ENCODE peak calls at places on chromosomes 16 and 17, in five cellular contexts. J is PC-9, X is HL-60, N is A673, I is neural progenitor cell. D is an unnamed sample. For H3K27me3, the result is how much of the 10 kb centered on the place peaks cover.

GRCh38 chr17:6231886-6232767 is 161.9 kb downstream of the WSCD1 start:
- DNase-seq in J (no peak), X (no peak), N (peak), I (no peak), D (no peak)

GRCh38 chr16:79076039-79076767 is 524.3 kb downstream of the MAF start:
- DNase-seq in J (no peak), X (no peak), N (no peak), I (no peak), D (no peak)

GRCh38 chr17:56310780-56311179 is 157.5 kb downstream of the ANKFN1 start:
- DNase-seq in J (peak), X (peak), N (no peak), I (no peak), D (no peak)

GRCh38 chr17:10295728-10296343 is 77.0 kb downstream of the MYH13 start:
- DNase-seq in J (no peak), X (no peak), N (peak), I (peak), D (peak)

GRCh38 chr17:42252528-42253172 is 23.5 kb downstream of the STAT5B start:
- DNase-seq in J (peak), X (no peak), N (no peak), I (no peak), D (peak)

GRCh38 chr16:715448-716249 is 731 bp downstream of the METRN start:
- DNase-seq in J (no peak), X (no peak), N (no peak), I (peak), D (no peak)

GRCh38 chr16:188674-189073 is 8.4 kb downstream of the HBQ1 start:
- DNase-seq in J (no peak), X (no peak), N (no peak), I (no peak), D (no peak)

GRCh38 chr17:32136856-32137255 is 5.4 kb upstream of the RHOT1 start:
- DNase-seq in J (no peak), X (no peak), N (no peak), I (no peak), D (no peak)

GRCh38 chr17:31216053-31216751 is 80.8 kb downstream of the OMG start:
- DNase-seq in J (peak), X (no peak), N (peak), I (peak), D (peak)

GRCh38 chr17:80374039-80374731 is 40.8 kb upstream of the ENDOV start:
- DNase-seq in J (no peak), X (no peak), N (no peak), I (no peak), D (no peak)

GRCh38 chr17:49715717-49716279 is 8.0 kb upstream of the SLC35B1 start:
- DNase-seq in J (no peak), X (no peak), N (no peak), I (no peak), D (no peak)

GRCh38 chr17:45241315-45242011 is 19.8 kb downstream of the FMNL1 start:
- DNase-seq in J (no peak), X (no peak), N (no peak), I (peak), D (no peak)

GRCh38 chr16:8735574-8735973 is 61.2 kb downstream of the ABAT start:
- DNase-seq in J (no peak), X (no peak), N (no peak), I (no peak), D (no peak)

GRCh38 chr16:63787014-63787413 is 1334.8 kb downstream of the CDH11 start:
- DNase-seq in J (no peak), X (no peak), N (no peak), I (no peak), D (no peak)

GRCh38 chr16:1494711-1495110 is 1.6 kb downstream of the TELO2 start:
- DNase-seq in J (no peak), X (no peak), N (no peak), I (no peak), D (no peak)

GRCh38 chr17:38873646-38874380 is 4.0 kb downstream of the LASP1 start:
- DNase-seq in J (peak), X (no peak), N (no peak), I (peak), D (no peak)

GRCh38 chr16:19095699-19096098 is 18.1 kb upstream of the ITPRIPL2 start:
- DNase-seq in J (peak), X (no peak), N (no peak), I (no peak), D (peak)

DNA sequence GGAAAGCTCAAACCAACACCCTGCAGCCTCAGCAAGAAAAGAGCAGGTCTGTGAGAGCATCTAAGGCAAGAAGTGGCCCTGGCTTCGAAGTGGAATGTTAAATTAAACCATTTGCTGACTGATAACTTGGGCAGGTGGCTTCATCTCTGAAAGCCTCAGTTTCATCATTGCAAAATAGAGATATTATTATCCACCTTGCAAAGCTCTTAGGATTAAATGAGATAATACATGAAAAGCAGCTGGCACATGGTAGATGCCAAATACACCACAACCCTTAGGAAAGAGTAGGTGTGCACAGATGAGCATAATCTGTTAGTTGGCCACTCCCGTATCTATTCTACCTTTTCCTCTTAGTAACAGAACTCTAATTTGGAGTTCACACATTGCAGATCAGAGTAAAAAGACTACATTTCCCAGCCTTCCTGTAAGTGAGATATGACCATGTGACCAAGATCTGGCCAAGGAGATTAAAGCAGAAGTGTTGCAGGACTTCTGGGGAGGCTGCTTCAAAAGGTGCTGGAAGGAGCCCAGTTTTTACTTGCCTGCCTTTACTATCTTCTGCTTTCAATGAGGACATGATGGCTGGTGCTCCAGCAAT is 288.7 kb downstream of the SOX9 start:
- DNase-seq in J (peak), X (no peak), N (peak), I (no peak), D (no peak)
- H3K27ac ChIP-seq in J (peak), X (no peak), N (no peak), I (no peak), D (peak)

DNA sequence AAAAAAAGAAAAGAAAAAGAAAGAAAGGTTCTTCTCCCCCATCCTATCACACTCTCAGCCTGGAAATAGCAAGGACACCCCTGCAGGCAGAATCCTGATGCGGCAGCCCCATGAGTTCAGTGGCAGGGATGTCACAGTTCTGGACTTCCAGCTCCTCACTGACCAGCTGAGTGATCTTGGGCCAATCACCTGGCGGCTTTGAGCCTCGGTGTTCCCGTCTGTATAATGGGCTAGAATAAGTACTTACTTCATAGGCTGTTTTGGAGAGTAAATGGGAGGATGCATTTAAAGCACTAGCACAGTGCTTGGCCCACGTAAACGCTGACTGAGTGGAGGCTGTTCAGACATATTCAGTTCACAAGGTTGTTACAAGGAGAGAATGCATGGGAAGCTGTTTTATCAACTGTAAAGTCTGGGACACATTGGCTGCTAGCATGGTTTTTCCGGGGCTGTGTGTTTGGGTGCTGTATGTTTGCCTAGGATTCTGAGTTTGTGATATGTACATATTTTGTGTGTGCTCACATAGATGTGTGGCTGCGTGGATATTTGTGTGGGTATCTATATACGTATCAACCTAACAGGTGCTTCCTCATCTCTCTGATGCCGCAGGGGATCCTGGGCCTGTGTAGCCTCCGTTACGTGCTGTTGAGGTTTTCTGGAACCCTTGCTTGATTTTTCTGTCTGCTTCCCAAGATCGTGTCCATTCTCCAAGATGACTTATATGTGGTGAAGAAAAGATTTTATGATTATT is 3.4 kb downstream of the BHLHA9 start:
- DNase-seq in J (no peak), X (no peak), N (no peak), I (no peak), D (no peak)
- TF ChIP-seq CTCF in J (no peak), X (no peak), N (no peak), I (no peak), D (no peak)

DNA sequence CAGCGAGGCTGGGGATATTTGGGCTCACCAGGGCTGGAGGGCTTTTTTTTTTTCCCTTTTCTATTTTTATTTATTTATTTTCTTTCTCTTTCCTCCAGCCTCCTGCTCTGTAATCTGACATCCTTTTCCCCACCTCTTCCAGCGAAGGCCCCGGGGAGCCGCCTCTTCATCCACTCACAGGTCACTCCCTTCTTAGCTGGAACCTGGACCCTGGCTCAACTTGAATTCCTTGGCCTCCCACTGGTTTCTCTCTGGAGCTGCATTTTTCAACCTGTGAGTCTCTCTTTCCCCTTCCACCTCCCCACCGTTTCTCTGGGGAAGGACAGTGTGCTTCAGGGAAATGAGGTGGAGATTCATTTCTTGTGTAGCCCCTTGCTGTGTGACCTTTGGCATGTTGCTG is 82.0 kb downstream of the MRM1 start:
- DNase-seq in J (no peak), X (no peak), N (no peak), I (no peak), D (no peak)
- H3K27me3 ChIP-seq in J (under half), X (under half), N (under half), I (under half), D (half or more)

GRCh38 chr16:29858974-29859373 is 4.1 kb downstream of the CDIPT start:
- DNase-seq in J (no peak), X (no peak), N (no peak), I (no peak), D (no peak)
- H3K27ac ChIP-seq in J (no peak), X (no peak), N (no peak), I (no peak), D (no peak)

DNA sequence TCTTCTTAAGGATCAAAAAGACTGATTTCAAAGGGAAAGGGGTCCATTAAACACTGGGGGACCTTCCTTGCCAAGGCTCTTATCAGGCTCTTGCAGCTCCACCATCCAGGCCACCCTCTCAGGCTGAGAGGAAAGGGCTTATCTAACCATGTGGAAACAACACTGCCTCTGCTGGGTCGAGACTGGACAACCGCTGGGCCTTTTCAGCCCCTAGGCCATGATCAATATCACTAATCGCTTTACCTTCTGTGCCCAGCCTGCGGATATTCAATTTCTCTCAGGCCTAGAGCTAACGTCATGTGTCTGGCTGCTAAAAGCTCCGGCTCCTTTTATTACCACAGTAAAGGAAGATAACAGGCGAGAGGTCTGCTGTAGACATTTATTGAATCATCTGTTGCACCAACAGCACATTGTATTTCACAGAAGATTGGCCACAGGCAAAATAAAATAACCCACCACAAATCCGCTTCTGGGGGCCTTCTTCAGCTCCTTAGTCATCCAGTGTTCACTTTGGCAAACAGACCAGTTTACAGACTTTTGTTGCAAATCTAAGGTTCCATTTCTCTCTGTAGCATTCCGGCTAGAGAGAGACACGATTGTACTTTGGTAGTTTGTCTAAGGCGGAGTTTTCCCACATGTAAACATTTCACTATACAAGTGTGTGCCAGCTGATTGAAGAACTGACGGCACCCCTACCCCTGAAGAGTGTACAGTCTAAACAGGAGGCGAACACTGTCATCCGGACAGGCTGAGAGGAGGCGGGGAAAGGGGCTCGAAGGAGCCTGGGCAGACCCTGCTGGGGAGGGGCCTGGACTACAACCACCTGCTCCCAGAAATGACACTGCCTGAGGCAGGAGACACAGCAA is 13.9 kb downstream of the CYB561 start:
- DNase-seq in J (no peak), X (no peak), N (no peak), I (no peak), D (no peak)
- TF ChIP-seq CTCF in J (no peak), X (no peak), N (no peak), I (no peak), D (no peak)

D was measured in foreskin keratinocyte.